ENCODE peak calls at places on chromosome 14, in nine cellular contexts. G, U, M, S, E, K, T, V and Q are unnamed samples.

GRCh38 chr14:55904086-55904485 is 214.1 kb upstream of the PELI2 start:
- DNase-seq in U (no peak), K (no peak), T (no peak), G (no peak), M (no peak), S (no peak), E (no peak), V (no peak), Q (no peak)

GRCh38 chr14:65075628-65076325 is 26.5 kb downstream of the MAX start:
- DNase-seq in K (no peak), U (no peak), E (no peak), G (no peak), T (no peak), M (no peak), S (no peak), V (no peak), Q (no peak)

GRCh38 chr14:51167587-51168219 is 72.3 kb upstream of the TMX1 start:
- DNase-seq in K (no peak), V (no peak), G (peak; percentile 47), U (no peak), S (no peak), T (peak; percentile 61), E (no peak), M (peak; percentile 80), Q (no peak)

GRCh38 chr14:34536951-34537676 is 2.4 kb downstream of the EAPP start:
- DNase-seq in V (no peak), E (peak; percentile 2), T (peak; percentile 76), U (no peak), G (peak; percentile 62), S (no peak), K (no peak), M (peak; percentile 18), Q (no peak)

GRCh38 chr14:35335388-35336092 is 43.4 kb downstream of the PSMA6 start:
- DNase-seq in K (peak; percentile 86), V (no peak), G (no peak), E (peak; percentile 94), U (no peak), T (peak; percentile 48), M (peak; percentile 21), S (no peak), Q (no peak)

GRCh38 chr14:64786296-64787149 is 82.3 kb downstream of the PLEKHG3 start:
- DNase-seq in M (peak; percentile 30), E (no peak), U (no peak), S (no peak), K (no peak), G (peak; percentile 27), T (peak; percentile 47), V (no peak), Q (no peak)

GRCh38 chr14:74552623-74553022 is 59.1 kb downstream of the ISCA2 start:
- DNase-seq in K (peak; percentile 50), T (peak; percentile 69), S (no peak), V (no peak), E (peak; percentile 62), G (no peak), U (no peak), M (peak; percentile 36), Q (no peak)

GRCh38 chr14:102202944-102203343 is 63.2 kb downstream of the WDR20 start:
- DNase-seq in V (no peak), T (no peak), G (no peak), M (no peak), S (no peak), K (no peak), E (no peak), U (no peak), Q (no peak)

GRCh38 chr14:34262511-34262910 is 199.5 kb downstream of the SPTSSA start:
- DNase-seq in S (no peak), T (peak; percentile 12), E (no peak), U (no peak), K (no peak), M (no peak), G (no peak), V (no peak), Q (no peak)

GRCh38 chr14:91945776-91946305 is 1.7 kb downstream of the FBLN5 start:
- DNase-seq in U (no peak), T (no peak), M (no peak), G (no peak), K (no peak), V (no peak), S (no peak), E (no peak), Q (no peak)

GRCh38 chr14:22534547-22534946 is 54.5 kb downstream of the DAD1 start:
- DNase-seq in K (no peak), M (no peak), V (no peak), T (no peak), G (no peak), U (no peak), E (no peak), S (no peak), Q (no peak)

GRCh38 chr14:93040443-93040842 is 75.3 kb downstream of the ITPK1 start:
- DNase-seq in G (no peak), V (no peak), K (no peak), U (no peak), M (no peak), E (peak; percentile 59), S (no peak), T (no peak), Q (no peak)

GRCh38 chr14:75969891-75970290 is 11.9 kb downstream of the TGFB3 start:
- DNase-seq in U (no peak), S (no peak), V (no peak), G (no peak), K (no peak), T (no peak), E (no peak), M (peak; percentile 51), Q (no peak)

GRCh38 chr14:29521526-29522137 is 406.0 kb downstream of the PRKD1 start:
- DNase-seq in V (peak; percentile 6), E (no peak), S (no peak), U (no peak), G (no peak), M (peak; percentile 40), T (peak; percentile 36), K (no peak), Q (no peak)

GRCh38 chr14:76201162-76201561 is 49.4 kb downstream of the GPATCH2L start:
- DNase-seq in M (peak; percentile 94), V (no peak), T (peak; percentile 55), K (no peak), G (peak; percentile 76), U (no peak), E (no peak), S (peak; percentile 38), Q (no peak)

GRCh38 chr14:62983821-62984220 is 61.4 kb downstream of the KCNH5 start:
- DNase-seq in M (no peak), G (no peak), T (no peak), E (no peak), V (no peak), U (no peak), K (no peak), S (no peak), Q (no peak)

DNA sequence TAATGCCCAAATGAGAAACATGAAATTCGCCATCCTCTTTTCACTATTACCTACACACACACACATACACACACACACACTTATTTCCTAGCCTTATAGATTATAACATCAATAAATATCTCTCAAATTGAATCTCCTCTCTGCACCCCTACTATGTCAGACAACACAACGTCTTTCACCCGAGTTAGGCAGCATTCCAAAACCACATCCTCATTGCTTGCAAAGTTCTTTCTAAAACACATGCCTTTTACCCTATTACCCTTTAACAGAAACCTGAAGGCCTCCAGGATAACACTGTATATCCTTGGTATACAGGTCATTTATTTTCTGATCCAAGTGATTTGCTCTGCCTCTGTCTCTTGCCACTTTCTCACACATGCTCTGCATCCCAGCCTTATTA is 56.3 kb downstream of the KCNH5 start:
- DNase-seq in E (no peak), G (peak; percentile 29), K (no peak), T (peak; percentile 2), M (peak; percentile 55), S (no peak), V (no peak), U (no peak), Q (no peak)
- TF ChIP-seq CTCF in E (no peak), G (no peak), K (no peak), T (no peak), M (no peak), S (no peak), V (no peak), U (no peak), Q (no peak)

GRCh38 chr14:103725739-103726395 is 10.3 kb downstream of the ZFYVE21 start:
- DNase-seq in S (no peak), V (no peak), E (no peak), G (no peak), U (no peak), K (peak; percentile 51), T (no peak), M (no peak), Q (no peak)

GRCh38 chr14:103723176-103724081 is 7.8 kb downstream of the ZFYVE21 start:
- DNase-seq in M (no peak), E (no peak), T (no peak), G (peak; percentile 27), U (no peak), K (no peak), S (no peak), V (no peak), Q (no peak)

GRCh38 chr14:103725001-103725682 is 9.5 kb downstream of the ZFYVE21 start:
- DNase-seq in T (no peak), V (no peak), E (no peak), U (no peak), M (no peak), G (no peak), S (no peak), K (no peak), Q (no peak)

GRCh38 chr14:103726474-103726873 is 10.9 kb downstream of the ZFYVE21 start:
- DNase-seq in K (no peak), U (no peak), T (no peak), G (no peak), M (no peak), V (no peak), S (no peak), E (no peak), Q (no peak)

GRCh38 chr14:103724116-103724515 is 8.5 kb downstream of the ZFYVE21 start:
- DNase-seq in M (peak; percentile 64), K (peak; percentile 91), G (peak; percentile 43), V (no peak), T (peak; percentile 81), S (no peak), U (no peak), E (no peak), Q (no peak)
- TF ChIP-seq CTCF in M (no peak), K (peak; percentile 24), G (peak; percentile 9), V (no peak), T (peak; percentile 15), S (no peak), U (no peak), E (no peak), Q (no peak)

GRCh38 chr14:103385153-103385993 is at the start of gene MARK3:
- DNase-seq in M (peak; percentile 95), T (peak; percentile 97), S (no peak), V (peak; percentile 97), E (peak; percentile 97), G (peak; percentile 98), K (peak; percentile 97), U (peak; percentile 93), Q (peak; percentile 99)
- TF ChIP-seq CTCF in M (no peak), T (no peak), S (peak; percentile 7), V (peak; percentile 8), E (no peak), G (peak; percentile 11), K (peak; percentile 29), U (no peak), Q (peak; percentile 4)

DNA sequence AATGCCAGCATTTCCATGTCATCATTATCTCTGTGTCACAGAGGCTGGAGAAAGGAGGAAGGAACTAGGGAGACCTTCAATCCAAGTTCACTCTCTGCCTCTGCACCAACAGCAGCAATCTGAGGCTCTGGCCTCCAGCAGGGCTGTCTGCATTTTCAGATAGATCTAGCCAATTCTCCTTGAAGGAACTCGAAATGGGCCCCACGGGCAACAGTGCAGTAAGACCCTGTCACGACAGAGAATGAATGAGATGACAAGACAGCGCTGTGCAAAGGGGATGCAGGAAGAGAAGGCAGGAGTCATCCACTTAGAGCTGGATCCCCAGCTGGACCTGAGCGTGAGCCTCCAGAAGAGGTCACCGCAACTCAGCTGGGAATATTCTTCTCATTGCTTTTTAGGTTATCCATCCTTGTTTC is 183.7 kb upstream of the GZMB start:
- DNase-seq in T (peak; percentile 62), E (peak; percentile 40), S (no peak), V (no peak), K (no peak), U (no peak), G (no peak), M (peak; percentile 46), Q (no peak)
- TF ChIP-seq CTCF in T (peak; percentile 72), E (no peak), S (peak; percentile 13), V (no peak), K (peak; percentile 19), U (no peak), G (peak; percentile 67), M (peak; percentile 34), Q (no peak)